ENCODE peak calls at places on chromosomes 16 and 17, in four cellular contexts. L is T-helper 2 cell, Q is M059J, Z is NCI-H1092 treated with DMSO at 0.1 percent for 48 hours. R is an unnamed sample.

GRCh38 chr16:86048221-86048620 is 149.3 kb downstream of the IRF8 start:
- DNase-seq in L (no peak), Q (no peak), Z (no peak), R (no peak)

GRCh38 chr16:85360323-85361277 is 248.3 kb upstream of the CIBAR2 start:
- DNase-seq in Z (peak), L (no peak), Q (no peak), R (no peak)

GRCh38 chr17:76146053-76146875 is 5.2 kb upstream of the FOXJ1 start:
- DNase-seq in L (no peak), Z (no peak), Q (no peak), R (no peak)

GRCh38 chr17:40854175-40854814 is 12.7 kb downstream of the KRT12 start:
- DNase-seq in Q (peak), L (no peak), Z (no peak), R (no peak)

GRCh38 chr17:81665205-81666091 is 957 bp downstream of the OXLD1 start:
- DNase-seq in L (peak), Z (peak), Q (peak), R (no peak)

GRCh38 chr16:68382296-68382718 is 66.0 kb downstream of the SMPD3 start:
- DNase-seq in Q (no peak), Z (no peak), L (no peak), R (no peak)

GRCh38 chr17:79509496-79509895 is 101.4 kb downstream of the RBFOX3 start:
- DNase-seq in L (no peak), Z (no peak), Q (no peak), R (no peak)

GRCh38 chr17:71495420-71495819 is 625.4 kb upstream of the SOX9 start:
- DNase-seq in Q (no peak), L (no peak), Z (no peak), R (no peak)

GRCh38 chr17:43025766-43026537 is 921 bp downstream of the RND2 start:
- DNase-seq in L (no peak), Z (no peak), Q (no peak), R (no peak)

GRCh38 chr17:80969030-80969673 is 22.5 kb upstream of the CHMP6 start:
- DNase-seq in L (no peak), Z (no peak), Q (no peak), R (no peak)

GRCh38 chr17:61139219-61139618 is 260.4 kb upstream of the TBX2 start:
- DNase-seq in Z (no peak), L (no peak), Q (peak), R (peak)

GRCh38 chr17:2704031-2704889 is 7.3 kb downstream of the CLUH start:
- DNase-seq in L (no peak), Q (no peak), Z (no peak), R (no peak)

GRCh38 chr17:640436-640835 is 74.2 kb downstream of the VPS53 start:
- DNase-seq in L (no peak), Z (no peak), Q (no peak), R (no peak)

GRCh38 chr16:19443659-19444058 is 26.0 kb downstream of the TMC5 start:
- DNase-seq in Z (no peak), Q (no peak), L (no peak), R (no peak)

GRCh38 chr16:3180445-3180878 is 7.5 kb upstream of the OR1F1 start:
- DNase-seq in Z (no peak), L (no peak), Q (peak), R (no peak)

GRCh38 chr17:46115687-46116086 is 77.5 kb downstream of the KANSL1 start:
- DNase-seq in L (no peak), Q (no peak), Z (no peak), R (no peak)

GRCh38 chr17:50677851-50678375 is 29.8 kb downstream of the ANKRD40 start:
- DNase-seq in Z (no peak), L (no peak), Q (no peak), R (no peak)

GRCh38 chr16:87780385-87780989 is 14.7 kb upstream of the KLHDC4 start:
- DNase-seq in L (no peak), Z (peak), Q (peak), R (peak)

GRCh38 chr17:8038954-8039610 is at the start of gene ALOX15B:
- DNase-seq in Q (no peak), L (no peak), Z (no peak), R (no peak)

GRCh38 chr16:68782198-68783174 is 45.4 kb downstream of the CDH1 start:
- DNase-seq in L (no peak), Q (peak), Z (no peak), R (peak)

GRCh38 chr16:10121496-10121895 is 60.7 kb downstream of the GRIN2A start:
- DNase-seq in Z (no peak), L (no peak), Q (peak), R (no peak)

R was measured in SIG-M5.